ENCODE peak calls at places on chromosomes 6 and 20, in four cellular contexts. W is HFFc6, V is EL, A is cardiac muscle cell. M is an unnamed sample.

GRCh38 chr6:95574811-95575210 is 2.5 kb upstream of the MANEA start:
- DNase-seq in W (peak), V (peak), A (no peak), M (no peak)

GRCh38 chr6:10659697-10660348 is 34.6 kb downstream of the C6orf52 start:
- DNase-seq in W (no peak), V (no peak), A (no peak), M (no peak)

GRCh38 chr6:100465701-100466409 is 1.1 kb upstream of the SIM1 start:
- DNase-seq in W (no peak), V (peak), A (no peak), M (no peak)

GRCh38 chr6:156427345-156427744 is 349.8 kb upstream of the ARID1B start:
- DNase-seq in W (peak), V (peak), A (no peak), M (peak)

GRCh38 chr6:28522594-28523557 is 2.8 kb upstream of the GPX5 start:
- DNase-seq in W (no peak), V (no peak), A (no peak), M (no peak)

GRCh38 chr6:14796974-14797762 is 448.7 kb upstream of the JARID2 start:
- DNase-seq in W (no peak), V (peak), A (no peak), M (no peak)

GRCh38 chr6:71125216-71125615 is 163.4 kb upstream of the OGFRL1 start:
- DNase-seq in W (no peak), V (no peak), A (no peak), M (no peak)

GRCh38 chr6:139520321-139520768 is 145.9 kb upstream of the CITED2 start:
- DNase-seq in W (no peak), V (peak), A (no peak), M (no peak)

GRCh38 chr20:45336530-45337366 is 11.5 kb downstream of the SDC4 start:
- DNase-seq in W (peak), V (peak), A (no peak), M (no peak)

GRCh38 chr20:46111028-46111835 is 6.9 kb upstream of the CD40 start:
- DNase-seq in W (no peak), V (peak), A (no peak), M (no peak)

GRCh38 chr6:127198549-127198948 is 68.1 kb upstream of the RNF146 start:
- DNase-seq in W (no peak), V (no peak), A (no peak), M (no peak)

GRCh38 chr6:139014945-139015344 is 13.6 kb upstream of the ABRACL start:
- DNase-seq in W (no peak), V (no peak), A (no peak), M (no peak)

GRCh38 chr6:127690092-127690491 is 113.1 kb downstream of the C6orf58 start:
- DNase-seq in W (peak), V (peak), A (peak), M (peak)

GRCh38 chr6:157867155-157867559 is 44.1 kb downstream of the SNX9 start:
- DNase-seq in W (peak), V (peak), A (no peak), M (peak)

GRCh38 chr6:24935753-24936152 is at the start of gene RIPOR2:
- DNase-seq in W (no peak), V (no peak), A (peak), M (no peak)

GRCh38 chr6:118744261-118744941 is 93.0 kb upstream of the CEP85L start:
- DNase-seq in W (no peak), V (peak), A (no peak), M (no peak)

GRCh38 chr6:21748343-21749063 is 155.0 kb downstream of the SOX4 start:
- DNase-seq in W (no peak), V (peak), A (no peak), M (no peak)

GRCh38 chr20:31841928-31842327 is 3.5 kb downstream of the FOXS1 start:
- DNase-seq in W (peak), V (peak), A (no peak), M (no peak)

GRCh38 chr6:11536795-11537194 is 754 bp upstream of the TMEM170B start:
- DNase-seq in W (no peak), V (no peak), A (peak), M (no peak)

GRCh38 chr6:3789018-3789895 is 37.7 kb upstream of the PXDC1 start:
- DNase-seq in W (peak), V (no peak), A (no peak), M (no peak)

GRCh38 chr20:47352332-47353223 is 3.9 kb downstream of the ZMYND8 start:
- DNase-seq in W (no peak), V (no peak), A (no peak), M (no peak)

GRCh38 chr6:131831392-131831791 is 23.6 kb downstream of the ENPP1 start:
- DNase-seq in W (no peak), V (peak), A (no peak), M (no peak)

GRCh38 chr6:106084973-106085686 is 1.0 kb upstream of the PRDM1 start:
- DNase-seq in W (peak), V (peak), A (no peak), M (no peak)

GRCh38 chr6:157045831-157046454 is 268.8 kb downstream of the ARID1B start:
- DNase-seq in W (peak), V (peak), A (peak), M (no peak)

GRCh38 chr20:19786311-19786710 is 28.3 kb downstream of the RIN2 start:
- DNase-seq in W (peak), V (peak), A (no peak), M (no peak)

GRCh38 chr20:2521369-2522305 is 12.9 kb upstream of the ZNF343 start:
- DNase-seq in W (no peak), V (peak), A (peak), M (no peak)

GRCh38 chr6:95856876-95857364 is 158.9 kb upstream of the FUT9 start:
- DNase-seq in W (no peak), V (no peak), A (no peak), M (no peak)

GRCh38 chr6:95767897-95768463 is 190.6 kb downstream of the MANEA start:
- DNase-seq in W (no peak), V (no peak), A (no peak), M (no peak)

GRCh38 chr6:3147914-3148757 is 9.2 kb downstream of the TUBB2A start:
- DNase-seq in W (no peak), V (no peak), A (no peak), M (no peak)

GRCh38 chr6:161575508-161576254 is 301.8 kb upstream of the AGPAT4 start:
- DNase-seq in W (no peak), V (no peak), A (no peak), M (no peak)